ENCODE peak calls at places on chromosomes 5 and 9, in four cellular contexts. E, R, W and A are unnamed samples.

GRCh38 chr5:76818844-76819831 is at the start of gene F2RL1:
- DNase-seq in E (peak; percentile 42), R (peak; percentile 52), W (no peak), A (no peak)

GRCh38 chr9:16825971-16826370 is 44.5 kb downstream of the BNC2 start:
- DNase-seq in E (no peak), R (no peak), W (no peak), A (no peak)

GRCh38 chr5:103744159-103744558 is 181.6 kb upstream of the NUDT12 start:
- DNase-seq in E (no peak), R (no peak), W (no peak), A (no peak)

GRCh38 chr9:124764774-124765438 is 6.2 kb downstream of the NR6A1 start:
- DNase-seq in E (no peak), R (peak; percentile 51), W (no peak), A (no peak)

GRCh38 chr9:34869390-34869789 is 88.7 kb upstream of the PHF24 start:
- DNase-seq in E (no peak), R (no peak), W (no peak), A (no peak)

GRCh38 chr5:56983593-56984361 is 31.9 kb upstream of the MIER3 start:
- DNase-seq in E (peak; percentile 12), R (peak; percentile 34), W (no peak), A (no peak)

GRCh38 chr9:91428431-91428830 is 4.8 kb upstream of the NFIL3 start:
- DNase-seq in E (no peak), R (no peak), W (no peak), A (peak; percentile 63)

GRCh38 chr5:125700380-125700856 is 722.8 kb upstream of the GRAMD2B start:
- DNase-seq in E (no peak), R (no peak), W (no peak), A (no peak)

GRCh38 chr9:112310826-112311225 is 22.6 kb downstream of the PTBP3 start:
- DNase-seq in E (no peak), R (no peak), W (no peak), A (no peak)

GRCh38 chr9:2101524-2101923 is 86.4 kb downstream of the SMARCA2 start:
- DNase-seq in E (no peak), R (no peak), W (no peak), A (no peak)

GRCh38 chr9:127224178-127224882 is 40.2 kb upstream of the GARNL3 start:
- DNase-seq in E (peak; percentile 94), R (peak; percentile 96), W (peak; percentile 56), A (peak; percentile 80)

GRCh38 chr9:68493953-68494541 is 46.6 kb downstream of the TMEM252 start:
- DNase-seq in E (no peak), R (no peak), W (no peak), A (no peak)

GRCh38 chr9:134686896-134687295 is 45.3 kb downstream of the COL5A1 start:
- DNase-seq in E (no peak), R (no peak), W (no peak), A (no peak)

GRCh38 chr5:36079200-36079761 is 12.6 kb upstream of the UGT3A2 start:
- DNase-seq in E (peak; percentile 27), R (peak; percentile 65), W (peak; percentile 11), A (no peak)

GRCh38 chr5:121974261-121974660 is 12.5 kb downstream of the SRFBP1 start:
- DNase-seq in E (no peak), R (no peak), W (no peak), A (no peak)

GRCh38 chr9:84668204-84669007 is 1.1 kb upstream of the NTRK2 start:
- DNase-seq in E (peak; percentile 48), R (no peak), W (no peak), A (peak; percentile 67)
- TF ChIP-seq SPI1 in E (peak; percentile 18), R (no peak), W (no peak), A (no peak)

GRCh38 chr5:11925701-11926100 is 21.5 kb upstream of the CTNND2 start:
- DNase-seq in E (no peak), R (no peak), W (no peak), A (no peak)
- TF ChIP-seq SPI1 in E (no peak), R (no peak), W (no peak), A (no peak)

GRCh38 chr5:32174011-32174866 is at the start of gene GOLPH3:
- DNase-seq in E (peak; percentile 84), R (peak; percentile 95), W (no peak), A (peak; percentile 92)
- TF ChIP-seq SPI1 in E (no peak), R (no peak), W (no peak), A (no peak)

DNA sequence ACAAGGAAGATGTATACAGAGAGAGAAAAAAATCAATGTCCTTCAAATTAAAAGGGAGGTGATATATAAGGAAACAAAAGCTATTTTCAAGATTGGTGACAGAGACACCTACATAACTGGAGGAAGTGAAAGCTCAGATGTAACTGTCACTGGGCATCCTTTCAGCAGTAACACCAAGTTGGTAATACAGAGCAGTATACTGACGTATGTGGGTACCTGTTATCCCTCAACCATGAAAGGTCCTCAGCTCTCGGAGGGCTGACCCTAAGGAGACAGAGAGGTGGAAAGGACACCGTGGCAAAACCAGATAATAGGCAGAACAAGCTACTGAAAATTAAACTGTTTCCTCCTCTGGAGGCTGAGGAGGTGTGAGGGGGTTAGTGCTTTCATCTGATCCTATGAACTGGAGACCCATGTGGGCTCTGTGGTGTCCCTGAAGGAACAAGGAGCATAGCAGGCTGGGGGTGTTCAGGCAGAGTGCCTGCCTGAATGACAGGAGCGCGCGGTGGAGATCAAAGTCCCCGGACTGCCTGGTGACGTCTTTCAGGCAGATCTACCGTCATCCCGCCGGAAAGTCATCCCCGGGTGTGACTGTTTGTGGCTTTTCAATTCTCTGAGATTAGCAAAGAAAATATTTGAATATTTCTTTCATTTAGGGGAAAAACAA is 130.2 kb upstream of the FSTL4 start:
- DNase-seq in E (no peak), R (no peak), W (peak; percentile 28), A (no peak)
- TF ChIP-seq SPI1 in E (peak; percentile 68), R (no peak), W (peak; percentile 75), A (no peak)

DNA sequence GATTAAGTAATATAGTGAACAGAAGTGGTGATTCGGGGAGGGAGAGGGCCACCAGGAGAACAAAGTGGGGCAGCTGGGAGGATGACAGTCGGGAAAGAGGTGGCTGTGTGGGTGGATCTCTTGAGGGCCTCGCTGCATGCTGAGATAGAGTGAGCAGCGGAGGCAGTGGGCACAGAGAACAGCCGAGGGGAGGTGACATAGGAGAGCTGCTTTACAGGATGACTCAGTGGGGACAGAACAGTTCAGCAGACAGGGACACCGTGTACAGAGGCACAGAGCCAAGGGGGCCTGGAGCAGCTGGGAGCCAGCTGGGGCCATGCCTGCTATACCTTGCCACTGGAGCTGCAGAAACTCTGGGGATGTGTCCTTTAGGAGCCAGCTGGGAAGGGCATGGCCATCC is 273.9 kb downstream of the GADD45G start:
- DNase-seq in E (no peak), R (no peak), W (no peak), A (no peak)
- TF ChIP-seq SPI1 in E (no peak), R (no peak), W (no peak), A (no peak)